ENCODE peak calls at places on chromosomes 3 and 15, in eight cellular contexts. Q, S, D, T, B, O, P and Y are unnamed samples.

GRCh38 chr15:73965094-73965729 is 26.9 kb downstream of the STOML1 start:
- DNase-seq in B (no peak), Q (no peak), S (peak), O (no peak), P (no peak), D (no peak), T (no peak), Y (no peak)

GRCh38 chr15:89662893-89663673 is 7.8 kb upstream of the KIF7 start:
- DNase-seq in S (no peak), D (peak), P (peak), T (peak), Q (peak), B (no peak), O (peak), Y (peak)

GRCh38 chr3:51099794-51100542 is 285.1 kb upstream of the MANF start:
- DNase-seq in D (peak), Q (peak), B (peak), O (peak), P (peak), T (peak), S (no peak), Y (peak)

GRCh38 chr15:80015156-80015555 is 44.2 kb upstream of the BCL2A1 start:
- DNase-seq in O (no peak), D (no peak), T (no peak), S (no peak), P (no peak), B (no peak), Q (no peak), Y (no peak)

GRCh38 chr15:65610871-65611718 is at the start of gene INTS14:
- DNase-seq in B (peak), D (peak), P (peak), Q (peak), T (peak), O (peak), S (peak), Y (peak)

GRCh38 chr15:69393831-69394491 is 20.2 kb upstream of the KIF23 start:
- DNase-seq in P (peak), B (no peak), S (no peak), D (no peak), O (no peak), T (no peak), Q (no peak), Y (no peak)

GRCh38 chr15:67812232-67812631 is 13.1 kb upstream of the SKOR1 start:
- DNase-seq in P (no peak), D (no peak), O (no peak), Q (no peak), B (no peak), S (no peak), T (no peak), Y (no peak)

GRCh38 chr3:147370316-147370715 is 36.0 kb downstream of the ZIC4 start:
- DNase-seq in T (no peak), D (no peak), P (no peak), B (no peak), S (no peak), Q (no peak), O (no peak), Y (no peak)

GRCh38 chr3:190486201-190486865 is 27.6 kb upstream of the IL1RAP start:
- DNase-seq in T (no peak), Q (peak), P (no peak), S (no peak), B (peak), D (no peak), O (no peak), Y (no peak)